ENCODE peak calls at places on chromosomes 7 and 10, in seven cellular contexts. M, J, A, E, V, Z and R are unnamed samples. For H3K4me1, the result is how much of the 10 kb centered on the place peaks cover.

GRCh38 chr10:120508966-120509365 is 51.9 kb downstream of the PLPP4 start:
- DNase-seq in M (no peak), J (no peak), A (no peak), Z (no peak), V (no peak), E (no peak), R (no peak)

GRCh38 chr7:50959991-50960390 is 177.3 kb upstream of the GRB10 start:
- DNase-seq in M (no peak), A (no peak), V (no peak), J (no peak), E (no peak), Z (no peak), R (no peak)

GRCh38 chr7:131011437-131011752 is 277.4 kb upstream of the KLF14 start:
- DNase-seq in J (no peak), V (no peak), A (no peak), E (no peak), Z (no peak), M (no peak), R (no peak)

GRCh38 chr10:114874827-114875541 is 53.4 kb downstream of the FHIP2A start:
- DNase-seq in V (no peak), A (peak), J (peak), E (no peak), M (no peak), Z (no peak), R (no peak)

GRCh38 chr10:84373000-84373399 is 44.6 kb downstream of the CCSER2 start:
- DNase-seq in A (no peak), Z (no peak), V (no peak), J (no peak), M (no peak), E (no peak), R (no peak)

GRCh38 chr10:103752680-103753248 is 102.6 kb downstream of the SH3PXD2A start:
- DNase-seq in M (no peak), Z (no peak), J (peak), V (no peak), E (no peak), A (no peak), R (no peak)

GRCh38 chr7:114293289-114294012 is 121.2 kb upstream of the FOXP2 start:
- DNase-seq in V (no peak), J (no peak), M (no peak), Z (no peak), E (no peak), A (no peak), R (no peak)

GRCh38 chr10:101027281-101027680 is 3.6 kb downstream of the PDZD7 start:
- DNase-seq in J (no peak), V (no peak), E (no peak), M (no peak), Z (no peak), A (no peak), R (no peak)

GRCh38 chr7:2645274-2645868 is 13.6 kb downstream of the TTYH3 start:
- DNase-seq in V (no peak), E (no peak), M (no peak), A (no peak), Z (no peak), J (no peak), R (no peak)

GRCh38 chr10:113305871-113306270 is 247.0 kb upstream of the HABP2 start:
- DNase-seq in A (peak), J (no peak), M (no peak), E (no peak), Z (no peak), V (no peak), R (no peak)

DNA sequence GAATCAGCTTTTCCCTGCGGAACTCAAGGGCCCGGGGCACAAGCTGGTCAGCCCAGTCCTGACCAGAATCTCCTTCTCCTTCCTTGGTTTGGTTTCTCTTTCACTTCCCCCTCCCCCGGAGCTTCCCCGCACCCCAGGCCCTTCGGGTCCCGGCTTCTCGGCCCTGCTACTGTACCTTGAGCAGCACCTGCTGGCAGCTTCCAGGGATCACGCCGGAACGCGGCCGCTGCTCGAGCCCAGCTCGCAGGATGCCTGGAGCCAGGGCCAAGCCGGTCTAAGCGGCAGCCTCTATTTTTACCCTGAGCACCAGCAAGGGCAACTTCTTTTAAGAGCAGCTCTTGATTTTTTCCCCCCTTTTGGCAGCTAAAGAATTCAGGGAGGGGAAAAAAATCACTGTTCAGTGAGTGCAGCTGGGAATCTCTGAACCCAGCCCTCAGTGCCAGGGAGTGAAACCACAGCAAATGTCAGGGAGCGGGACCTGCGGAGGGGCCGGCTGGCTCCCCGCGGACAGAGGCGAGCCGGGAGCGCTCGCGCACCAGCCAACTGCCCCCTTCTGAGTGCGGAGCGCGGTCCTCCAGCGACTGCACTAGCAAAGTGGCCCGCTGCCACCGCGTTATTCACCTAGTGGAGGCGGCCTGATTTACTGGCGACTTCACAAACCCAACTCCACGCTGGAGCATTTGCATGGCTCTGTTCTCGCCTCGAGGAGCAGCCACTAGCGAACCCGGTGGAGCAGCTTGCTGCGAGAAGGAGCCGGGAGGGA is 2.4 kb upstream of the INHBA start:
- DNase-seq in M (no peak), V (peak), E (peak), J (peak), A (peak), Z (peak), R (peak)
- H3K4me3 ChIP-seq in M (peak), V (peak), E (peak), J (peak), A (peak), Z (peak), R (peak)

GRCh38 chr10:97095701-97096300 is 90.0 kb downstream of the SLIT1 start:
- DNase-seq in J (no peak), V (no peak), E (no peak), Z (no peak), M (no peak), A (no peak), R (no peak)
- H3K27ac ChIP-seq in J (no peak), V (no peak), E (no peak), Z (no peak), M (no peak), A (no peak), R (no peak)

DNA sequence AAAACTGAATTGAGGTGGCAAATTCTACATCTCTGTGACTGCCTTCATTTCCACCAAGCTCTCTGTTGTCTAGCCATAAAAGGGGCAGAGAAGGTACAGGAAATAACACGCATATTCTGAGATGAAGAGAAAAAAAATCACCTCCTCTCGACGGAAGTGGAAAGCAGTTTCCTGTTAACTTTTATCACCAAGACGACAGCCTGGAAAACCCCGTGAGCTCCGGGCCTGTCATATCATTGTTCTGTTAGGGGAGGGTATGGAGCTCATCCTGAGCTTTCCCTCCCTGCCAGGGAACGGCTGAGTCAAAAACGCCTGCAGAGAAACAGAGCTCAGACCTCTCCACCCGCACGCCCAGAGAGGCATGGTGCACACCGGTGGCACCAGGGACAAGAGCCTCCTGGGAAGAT is 200.3 kb downstream of the PRPF18 start:
- DNase-seq in M (no peak), J (no peak), Z (no peak), V (peak), A (peak), E (no peak), R (peak)
- H3K4me1 ChIP-seq in M (under half), J (under half), Z (under half), V (under half), A (under half), E (under half), R (under half)

DNA sequence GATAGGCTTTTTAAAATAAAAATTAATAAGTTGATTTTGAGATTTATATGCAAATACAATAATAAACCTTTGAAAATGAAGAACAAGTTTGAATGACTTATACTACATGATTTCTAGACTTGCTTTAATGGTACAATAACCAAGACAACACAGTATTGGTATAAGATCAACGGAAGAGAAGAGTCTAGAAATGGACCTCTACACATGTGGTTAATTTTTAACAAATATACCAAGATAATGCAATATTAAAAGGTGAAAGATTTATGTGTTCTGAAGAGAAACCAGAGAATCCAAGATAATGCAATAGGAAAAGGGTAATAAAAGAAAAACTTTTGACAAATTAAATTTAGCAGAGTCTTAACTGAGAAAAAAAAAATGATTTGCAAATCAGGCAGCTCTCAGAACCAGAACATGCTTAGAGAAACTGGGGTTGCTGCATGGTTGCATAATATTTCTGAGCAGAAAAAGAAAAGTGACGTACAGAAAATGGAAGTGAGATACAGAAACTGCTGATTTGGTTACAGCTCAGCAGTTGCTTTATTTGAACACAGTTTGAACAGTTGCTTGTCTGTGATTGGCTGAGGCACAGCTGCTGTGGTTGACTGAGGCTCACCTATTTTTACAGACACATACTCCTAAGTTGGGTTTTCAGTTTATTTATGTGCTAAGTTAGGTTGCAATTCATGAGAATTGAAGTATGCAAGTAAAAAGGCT is 365.9 kb downstream of the CRPPA start:
- DNase-seq in Z (no peak), V (no peak), A (no peak), E (no peak), J (no peak), M (no peak), R (no peak)
- H3K4me3 ChIP-seq in Z (no peak), V (no peak), A (no peak), E (no peak), J (no peak), M (no peak), R (no peak)

GRCh38 chr7:26135551-26135950 is 16.4 kb upstream of the NFE2L3 start:
- DNase-seq in Z (no peak), A (no peak), E (peak), V (no peak), J (no peak), M (no peak), R (no peak)
- H3K27ac ChIP-seq in Z (no peak), A (no peak), E (no peak), V (no peak), J (no peak), M (no peak), R (no peak)

DNA sequence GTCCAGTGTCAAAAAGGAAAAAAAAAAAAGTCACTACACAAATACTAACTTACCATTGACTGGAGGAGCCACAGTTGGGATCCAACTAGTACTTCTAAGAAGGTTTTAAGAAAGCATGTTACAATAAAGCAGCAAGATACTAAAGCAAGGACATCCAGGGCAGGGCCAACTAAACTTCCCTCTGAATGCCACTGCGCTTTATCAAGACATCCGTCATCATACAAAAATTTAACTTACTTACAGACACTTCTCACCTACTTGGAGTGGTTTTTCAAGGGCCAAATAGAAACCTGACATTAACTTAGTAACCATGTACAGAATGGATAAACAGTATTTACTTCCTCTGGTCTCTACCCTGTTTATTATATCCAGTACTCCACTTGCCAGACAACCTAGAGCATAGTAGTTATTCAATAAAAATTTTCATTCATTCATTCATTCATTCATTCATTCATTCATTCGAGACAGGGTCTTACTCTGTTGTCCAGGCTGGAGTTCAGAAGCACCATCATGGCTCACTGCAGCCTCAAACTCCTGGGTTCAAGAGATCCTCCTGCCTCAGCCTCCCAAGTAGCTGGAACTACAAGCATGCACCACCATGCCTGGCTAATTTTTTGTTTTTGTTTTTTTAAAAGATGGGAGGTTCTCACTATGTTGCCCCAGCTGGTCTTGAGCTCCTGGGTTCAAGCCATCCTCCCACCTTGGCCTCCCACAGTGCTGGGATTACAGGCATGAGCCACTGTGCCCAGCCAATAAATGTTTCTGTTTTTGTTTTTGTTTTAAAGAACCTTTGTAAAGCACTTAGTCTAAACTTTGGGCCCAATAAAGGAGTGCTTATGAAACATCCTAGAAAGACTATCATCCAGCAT is 19.0 kb downstream of the SMURF1 start:
- DNase-seq in J (no peak), Z (no peak), E (peak), M (no peak), V (no peak), A (no peak), R (no peak)
- H3K4me1 ChIP-seq in J (under half), Z (under half), E (half or more), M (under half), V (half or more), A (under half), R (half or more)

DNA sequence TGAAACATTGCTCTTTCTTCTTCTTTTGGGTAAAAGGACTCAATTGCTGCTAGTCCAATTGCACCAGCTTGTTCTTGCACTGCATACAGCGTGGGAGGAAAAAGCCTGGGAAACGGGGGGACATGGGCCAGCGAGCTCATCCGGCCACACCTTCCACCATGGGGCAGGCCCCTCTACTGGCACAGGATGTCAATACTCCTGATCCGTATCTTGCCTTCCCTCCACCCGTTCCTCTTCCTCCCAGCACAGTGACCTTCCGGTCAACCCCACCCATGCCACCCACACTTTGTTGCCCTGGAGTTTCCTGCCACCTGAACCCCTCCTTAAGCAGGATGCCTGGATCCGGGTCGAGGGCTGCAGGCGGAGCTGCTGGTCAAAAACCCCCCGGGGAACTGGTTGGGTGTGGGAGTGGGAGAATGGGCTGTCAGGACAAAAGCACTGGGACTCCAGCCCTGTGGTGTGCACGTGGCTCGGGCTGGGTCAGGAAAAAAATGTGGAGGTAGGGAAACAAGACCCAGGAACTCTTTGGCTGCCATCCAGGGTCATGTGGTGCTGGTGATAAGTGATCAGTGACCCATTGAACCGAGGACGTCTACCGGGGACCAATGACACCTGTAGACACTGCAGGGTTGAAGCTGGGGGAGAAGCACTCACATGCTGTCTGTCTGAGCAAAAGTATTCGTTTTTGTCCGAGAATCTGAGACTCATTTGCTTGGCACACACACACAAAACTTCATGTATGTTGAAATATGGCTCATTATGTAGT is 8.2 kb downstream of the IL2RA start:
- DNase-seq in M (no peak), E (no peak), Z (no peak), J (no peak), A (no peak), V (peak), R (peak)
- H3K4me3 ChIP-seq in M (no peak), E (no peak), Z (no peak), J (no peak), A (no peak), V (no peak), R (no peak)

DNA sequence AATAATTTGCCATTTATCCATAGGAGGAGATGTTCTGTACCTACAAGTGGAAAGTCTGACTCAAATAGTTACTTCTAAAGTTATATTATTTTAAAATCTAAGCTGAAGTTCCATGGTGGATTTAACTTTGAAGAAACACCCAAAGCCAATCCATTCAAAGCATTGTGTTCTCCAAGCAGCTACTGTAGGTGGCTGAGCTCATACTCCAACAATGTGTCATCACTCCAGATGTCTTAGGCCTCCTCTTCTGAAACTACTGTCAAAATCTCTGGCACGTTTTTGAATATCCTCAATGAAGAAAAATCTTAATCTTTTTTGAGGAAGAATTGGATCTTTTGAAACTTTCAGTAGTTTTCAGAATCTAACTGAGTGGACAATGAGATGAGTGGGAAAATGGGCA is 169.1 kb downstream of the PTEN start:
- DNase-seq in E (no peak), J (no peak), V (no peak), M (no peak), Z (no peak), A (peak), R (no peak)
- H3K27ac ChIP-seq in E (no peak), J (no peak), V (no peak), M (no peak), Z (no peak), A (no peak), R (no peak)

GRCh38 chr10:62636825-62637248 is 167.7 kb upstream of the ADO start:
- DNase-seq in J (no peak), E (no peak), M (no peak), Z (no peak), A (peak), V (no peak), R (no peak)

GRCh38 chr10:62635127-62635526 is 169.4 kb upstream of the ADO start:
- DNase-seq in A (no peak), J (no peak), V (no peak), Z (no peak), E (no peak), M (no peak), R (no peak)

GRCh38 chr10:62638062-62638477 is 166.4 kb upstream of the ADO start:
- DNase-seq in M (no peak), E (no peak), J (no peak), V (no peak), Z (no peak), A (peak), R (no peak)

GRCh38 chr10:62639139-62639538 is 165.4 kb upstream of the ADO start:
- DNase-seq in M (no peak), J (no peak), Z (no peak), V (no peak), A (no peak), E (no peak), R (no peak)

GRCh38 chr10:62637249-62638061 is 167.1 kb upstream of the ADO start:
- DNase-seq in J (no peak), E (no peak), A (peak), Z (no peak), M (no peak), V (peak), R (no peak)
- H3K4me1 ChIP-seq in J (under half), E (under half), A (under half), Z (under half), M (under half), V (under half), R (under half)

DNA sequence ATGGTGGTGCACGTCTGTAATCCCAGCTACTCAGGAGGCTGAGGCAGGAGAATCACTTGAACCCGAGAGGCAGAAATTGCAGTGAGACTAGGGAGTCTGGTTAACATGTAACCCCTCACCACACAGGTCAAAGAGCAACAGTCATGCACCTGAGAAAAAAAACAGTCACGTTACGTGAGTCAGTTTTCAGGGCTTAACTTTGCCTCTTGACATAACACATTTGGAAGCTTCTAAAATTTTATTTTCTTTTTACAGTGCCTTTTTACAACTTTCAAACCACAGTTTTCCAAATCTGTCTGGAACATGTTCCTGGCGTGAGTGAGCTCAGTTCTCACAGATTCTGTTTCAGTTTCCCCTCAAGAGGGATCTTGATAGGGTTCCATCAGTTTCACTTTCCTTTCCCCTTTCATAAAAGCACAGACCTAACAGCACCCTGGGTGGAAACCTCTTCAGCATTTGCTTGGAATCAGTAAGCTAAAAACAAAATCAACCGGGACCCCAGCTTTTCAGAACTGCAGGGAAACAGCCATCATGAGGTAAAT is 4.4 kb downstream of the IFIT3 start:
- DNase-seq in V (no peak), E (no peak), J (peak), A (peak), Z (no peak), M (no peak), R (no peak)
- H3K4me3 ChIP-seq in V (peak), E (no peak), J (peak), A (peak), Z (peak), M (no peak), R (peak)